ENCODE peak calls at places on chromosomes 6 and 20, in seven cellular contexts. S, N, B, I, Z, P and F are unnamed samples.

GRCh38 chr6:1894954-1895353 is 285.2 kb downstream of the FOXC1 start:
- DNase-seq in S (no peak), N (no peak), B (no peak), I (no peak), Z (peak; percentile 46), P (no peak), F (no peak)

GRCh38 chr6:118218156-118218555 is 311.1 kb downstream of the SLC35F1 start:
- DNase-seq in S (no peak), N (no peak), B (no peak), I (no peak), Z (no peak), P (no peak), F (no peak)

GRCh38 chr6:13098808-13099570 is 229.3 kb downstream of the TBC1D7 start:
- DNase-seq in S (no peak), N (no peak), B (no peak), I (no peak), Z (peak; percentile 4), P (no peak), F (no peak)

GRCh38 chr20:63067266-63067635 is 60.5 kb upstream of the BHLHE23 start:
- DNase-seq in S (no peak), N (peak; percentile 58), B (no peak), I (peak; percentile 44), Z (no peak), P (no peak), F (no peak)

GRCh38 chr6:22716721-22717120 is 147.4 kb downstream of the HDGFL1 start:
- DNase-seq in S (no peak), N (no peak), B (no peak), I (no peak), Z (no peak), P (no peak), F (no peak)

GRCh38 chr6:36510365-36510764 is 36.9 kb downstream of the STK38 start:
- DNase-seq in S (no peak), N (no peak), B (no peak), I (no peak), Z (no peak), P (no peak), F (no peak)

GRCh38 chr6:88089708-88090107 is 42.1 kb downstream of the SPACA1 start:
- DNase-seq in S (no peak), N (no peak), B (no peak), I (no peak), Z (no peak), P (no peak), F (no peak)

GRCh38 chr6:141107562-141108160 is 1025.1 kb upstream of the GJE1 start:
- DNase-seq in S (no peak), N (no peak), B (no peak), I (no peak), Z (peak; percentile 76), P (peak; percentile 46), F (no peak)

GRCh38 chr6:88238065-88238464 is 71.9 kb upstream of the CNR1 start:
- DNase-seq in S (no peak), N (no peak), B (no peak), I (no peak), Z (peak; percentile 4), P (no peak), F (no peak)

GRCh38 chr20:4730782-4731181 is 9.1 kb downstream of the PRND start:
- DNase-seq in S (peak; percentile 26), N (no peak), B (no peak), I (no peak), Z (no peak), P (no peak), F (no peak)

GRCh38 chr6:149233056-149233715 is 84.3 kb upstream of the TAB2 start:
- DNase-seq in S (no peak), N (no peak), B (peak; percentile 74), I (no peak), Z (peak; percentile 99), P (peak; percentile 97), F (peak; percentile 90)

GRCh38 chr6:13183446-13184088 is 144.8 kb downstream of the TBC1D7 start:
- DNase-seq in S (no peak), N (no peak), B (no peak), I (no peak), Z (no peak), P (no peak), F (no peak)

GRCh38 chr20:50625986-50626677 is 65.2 kb downstream of the RIPOR3 start:
- DNase-seq in S (no peak), N (no peak), B (peak; percentile 47), I (no peak), Z (peak; percentile 23), P (peak; percentile 36), F (no peak)

GRCh38 chr20:63280929-63281545 is 8.4 kb downstream of the ARFGAP1 start:
- DNase-seq in S (no peak), N (no peak), B (no peak), I (peak; percentile 67), Z (no peak), P (no peak), F (no peak)

GRCh38 chr20:15317546-15318242 is 980.3 kb upstream of the FLRT3 start:
- DNase-seq in S (no peak), N (no peak), B (no peak), I (no peak), Z (no peak), P (no peak), F (no peak)

GRCh38 chr20:46485431-46485830 is 27.9 kb downstream of the ZNF334 start:
- DNase-seq in S (no peak), N (no peak), B (no peak), I (no peak), Z (no peak), P (no peak), F (no peak)

GRCh38 chr6:36136034-36136433 is 5.7 kb downstream of the MAPK13 start:
- DNase-seq in S (no peak), N (no peak), B (no peak), I (no peak), Z (no peak), P (no peak), F (no peak)

GRCh38 chr6:53178837-53179432 is 30.3 kb upstream of the GCM1 start:
- DNase-seq in S (no peak), N (no peak), B (no peak), I (no peak), Z (no peak), P (no peak), F (no peak)